ENCODE peak calls at places on chromosome 19, in four cellular contexts. One of them, this sample, is unnamed.

GRCh38 chr19:5870986-5871394 is 650 bp upstream of the FUT5 start:
- DNase-seq in fibroblast of pulmonary artery: no peak
- DNase-seq in CD4-positive, alpha-beta T cell: no peak
- DNase-seq in HFF-Myc: no peak
- DNase-seq in this sample: no peak

GRCh38 chr19:54462713-54463530 is 656 bp downstream of the LENG9 start:
- DNase-seq in HFF-Myc: no peak
- DNase-seq in CD4-positive, alpha-beta T cell: peak; percentile 58
- DNase-seq in fibroblast of pulmonary artery: peak; percentile 70
- DNase-seq in this sample: peak; percentile 68

GRCh38 chr19:8973501-8974091 is 36.6 kb downstream of the MUC16 start:
- DNase-seq in HFF-Myc: no peak
- DNase-seq in fibroblast of pulmonary artery: peak; percentile 3
- DNase-seq in CD4-positive, alpha-beta T cell: no peak
- DNase-seq in this sample: no peak

GRCh38 chr19:52590728-52591127 is 20.6 kb downstream of the ZNF701 start:
- DNase-seq in fibroblast of pulmonary artery: no peak
- DNase-seq in HFF-Myc: no peak
- DNase-seq in CD4-positive, alpha-beta T cell: no peak
- DNase-seq in this sample: no peak

GRCh38 chr19:10138879-10139795 is 19.4 kb upstream of the EIF3G start:
- DNase-seq in HFF-Myc: no peak
- DNase-seq in CD4-positive, alpha-beta T cell: no peak
- DNase-seq in fibroblast of pulmonary artery: no peak
- DNase-seq in this sample: no peak

GRCh38 chr19:43444531-43445340 is 20.7 kb downstream of the LYPD3 start:
- DNase-seq in CD4-positive, alpha-beta T cell: no peak
- DNase-seq in HFF-Myc: no peak
- DNase-seq in fibroblast of pulmonary artery: no peak
- DNase-seq in this sample: no peak

GRCh38 chr19:17332677-17333581 is 1.7 kb downstream of the ANO8 start:
- DNase-seq in CD4-positive, alpha-beta T cell: no peak
- DNase-seq in fibroblast of pulmonary artery: peak; percentile 49
- DNase-seq in HFF-Myc: peak; percentile 20
- DNase-seq in this sample: peak; percentile 50

GRCh38 chr19:1567116-1567847 is 843 bp downstream of the MEX3D start:
- DNase-seq in HFF-Myc: no peak
- DNase-seq in CD4-positive, alpha-beta T cell: no peak
- DNase-seq in fibroblast of pulmonary artery: peak; percentile 44
- DNase-seq in this sample: no peak

GRCh38 chr19:1650627-1651009 is 1.8 kb downstream of the TCF3 start:
- DNase-seq in fibroblast of pulmonary artery: peak; percentile 10
- DNase-seq in HFF-Myc: no peak
- DNase-seq in CD4-positive, alpha-beta T cell: no peak
- DNase-seq in this sample: no peak

GRCh38 chr19:18322318-18322758 is 538 bp downstream of the LSM4 start:
- DNase-seq in CD4-positive, alpha-beta T cell: no peak
- DNase-seq in fibroblast of pulmonary artery: peak; percentile 55
- DNase-seq in HFF-Myc: no peak
- DNase-seq in this sample: peak; percentile 67

GRCh38 chr19:23762548-23762883 is 3.8 kb upstream of the ZNF681 start:
- DNase-seq in CD4-positive, alpha-beta T cell: no peak
- DNase-seq in fibroblast of pulmonary artery: no peak
- DNase-seq in HFF-Myc: no peak
- DNase-seq in this sample: no peak

GRCh38 chr19:23762884-23763711 is 4.4 kb upstream of the ZNF681 start:
- DNase-seq in CD4-positive, alpha-beta T cell: peak; percentile 81
- DNase-seq in fibroblast of pulmonary artery: peak; percentile 48
- DNase-seq in HFF-Myc: no peak
- DNase-seq in this sample: peak; percentile 55

GRCh38 chr19:23758187-23759074 is at the start of gene ZNF681:
- DNase-seq in HFF-Myc: peak; percentile 32
- DNase-seq in fibroblast of pulmonary artery: peak; percentile 87
- DNase-seq in CD4-positive, alpha-beta T cell: peak; percentile 85
- DNase-seq in this sample: peak; percentile 77
- TF ChIP-seq CTCF in HFF-Myc: no peak
- TF ChIP-seq CTCF in fibroblast of pulmonary artery: no peak
- TF ChIP-seq CTCF in CD4-positive, alpha-beta T cell: no peak
- TF ChIP-seq CTCF in this sample: peak; percentile 20

GRCh38 chr19:11331502-11331901 is 8.0 kb downstream of the RAB3D start:
- DNase-seq in fibroblast of pulmonary artery: no peak
- DNase-seq in HFF-Myc: no peak
- DNase-seq in CD4-positive, alpha-beta T cell: no peak
- DNase-seq in this sample: no peak
- TF ChIP-seq CTCF in fibroblast of pulmonary artery: no peak
- TF ChIP-seq CTCF in HFF-Myc: no peak
- TF ChIP-seq CTCF in CD4-positive, alpha-beta T cell: no peak
- TF ChIP-seq CTCF in this sample: no peak

DNA sequence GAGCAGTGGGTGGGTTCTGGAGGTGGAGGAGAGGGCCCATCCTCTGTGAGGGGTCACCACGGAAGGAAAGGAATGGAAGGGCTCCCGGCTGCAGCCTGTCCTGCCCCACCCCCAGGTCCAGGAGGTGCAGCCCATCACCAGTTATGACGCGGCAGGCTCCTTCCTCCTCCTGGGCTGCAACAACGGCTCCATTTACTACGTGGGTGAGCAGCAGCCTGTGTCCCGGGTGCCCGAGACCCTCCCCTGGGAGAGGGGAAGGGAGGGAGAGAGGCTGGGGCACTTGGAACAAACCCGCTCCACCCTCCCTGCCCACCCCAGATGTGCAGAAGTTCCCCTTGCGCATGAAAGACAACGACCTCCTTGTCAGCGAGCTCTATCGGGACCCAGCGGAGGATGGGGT is 6.6 kb downstream of the SHKBP1 start:
- DNase-seq in CD4-positive, alpha-beta T cell: no peak
- DNase-seq in fibroblast of pulmonary artery: no peak
- DNase-seq in HFF-Myc: no peak
- DNase-seq in this sample: no peak
- TF ChIP-seq CTCF in CD4-positive, alpha-beta T cell: no peak
- TF ChIP-seq CTCF in fibroblast of pulmonary artery: no peak
- TF ChIP-seq CTCF in HFF-Myc: no peak
- TF ChIP-seq CTCF in this sample: no peak

DNA sequence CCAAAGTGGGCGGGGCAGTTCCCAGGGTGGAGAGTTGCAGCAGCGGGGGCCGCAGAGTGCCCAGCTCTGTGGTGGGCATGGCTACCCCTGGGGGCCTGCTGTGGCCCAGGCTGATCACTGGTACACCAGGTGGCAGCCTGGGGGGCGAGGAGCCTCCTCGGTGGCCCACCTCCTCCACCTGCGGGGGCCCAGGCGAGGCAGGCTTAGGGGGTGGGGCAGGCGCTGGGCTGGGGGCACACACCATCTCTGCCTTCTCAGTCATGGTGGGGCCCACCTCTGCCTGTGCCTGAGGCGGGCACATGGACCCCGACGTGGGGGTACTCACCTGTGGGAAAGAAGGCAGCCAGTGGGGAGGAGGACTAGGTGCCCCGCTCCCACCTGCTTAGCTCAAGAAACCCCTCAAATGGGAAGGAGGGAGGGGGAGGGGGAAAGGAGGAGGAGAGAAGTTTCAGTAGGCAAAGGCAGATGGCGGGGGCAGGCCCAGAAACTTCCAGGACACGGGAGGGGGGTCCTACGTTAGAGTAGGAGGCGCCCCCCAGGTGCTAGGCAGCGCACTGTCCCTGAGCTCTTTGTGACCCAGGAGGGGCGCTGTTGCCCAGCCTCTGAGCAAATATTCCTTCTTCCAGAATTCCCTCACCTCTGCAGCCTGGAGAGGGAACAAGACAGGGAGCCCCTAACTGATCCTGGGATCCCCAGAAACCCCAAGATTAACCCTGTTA is 1.6 kb downstream of the LYL1 start:
- DNase-seq in HFF-Myc: no peak
- DNase-seq in CD4-positive, alpha-beta T cell: no peak
- DNase-seq in fibroblast of pulmonary artery: no peak
- DNase-seq in this sample: no peak
- TF ChIP-seq CTCF in HFF-Myc: no peak
- TF ChIP-seq CTCF in CD4-positive, alpha-beta T cell: no peak
- TF ChIP-seq CTCF in fibroblast of pulmonary artery: peak; percentile 21
- TF ChIP-seq CTCF in this sample: peak; percentile 59

This sample was measured in CD14-positive monocyte.